ENCODE peak calls at places on chromosomes 16 and 17, in ten cellular contexts. One of them, this sample, is unnamed.

GRCh38 chr17:65495255-65496060 is 66.0 kb downstream of the AXIN2 start:
- DNase-seq in dermis microvascular lymphatic vessel endothelial cell: no peak
- DNase-seq in SHP77 treated with DMSO at 0.1 percent for 48 hours: no peak
- DNase-seq in NCI-H510A treated with DMSO at 0.1 percent for 48 hours: peak
- DNase-seq in NCI-H446: no peak
- DNase-seq in cerebellar nuclear complex: no peak
- DNase-seq in skeletal muscle cell: no peak
- DNase-seq in ovary: no peak
- DNase-seq in effector CD4-positive, alpha-beta T cell: no peak
- DNase-seq in stimulated activated CD4-positive, alpha-beta T cell treated with anti-CD3 and anti-CD28 coated beads, Interleukin-1b, Interleukin-23, amount 100 ng/mL, for 1 hour: no peak
- DNase-seq in this sample: no peak

GRCh38 chr17:50439008-50439407 is 13.0 kb downstream of the ACSF2 start:
- DNase-seq in NCI-H446: no peak
- DNase-seq in effector CD4-positive, alpha-beta T cell: no peak
- DNase-seq in skeletal muscle cell: no peak
- DNase-seq in stimulated activated CD4-positive, alpha-beta T cell treated with anti-CD3 and anti-CD28 coated beads, Interleukin-1b, Interleukin-23, amount 100 ng/mL, for 1 hour: no peak
- DNase-seq in NCI-H510A treated with DMSO at 0.1 percent for 48 hours: peak
- DNase-seq in ovary: no peak
- DNase-seq in SHP77 treated with DMSO at 0.1 percent for 48 hours: no peak
- DNase-seq in cerebellar nuclear complex: no peak
- DNase-seq in dermis microvascular lymphatic vessel endothelial cell: no peak
- DNase-seq in this sample: no peak

GRCh38 chr17:30345089-30345433 is 11.2 kb upstream of the TMIGD1 start:
- DNase-seq in cerebellar nuclear complex: no peak
- DNase-seq in NCI-H510A treated with DMSO at 0.1 percent for 48 hours: peak
- DNase-seq in dermis microvascular lymphatic vessel endothelial cell: no peak
- DNase-seq in NCI-H446: no peak
- DNase-seq in skeletal muscle cell: no peak
- DNase-seq in effector CD4-positive, alpha-beta T cell: no peak
- DNase-seq in stimulated activated CD4-positive, alpha-beta T cell treated with anti-CD3 and anti-CD28 coated beads, Interleukin-1b, Interleukin-23, amount 100 ng/mL, for 1 hour: no peak
- DNase-seq in SHP77 treated with DMSO at 0.1 percent for 48 hours: no peak
- DNase-seq in ovary: no peak
- DNase-seq in this sample: no peak

GRCh38 chr16:50742521-50743150 is 750 bp downstream of the CYLD start:
- DNase-seq in effector CD4-positive, alpha-beta T cell: peak
- DNase-seq in cerebellar nuclear complex: no peak
- DNase-seq in skeletal muscle cell: no peak
- DNase-seq in stimulated activated CD4-positive, alpha-beta T cell treated with anti-CD3 and anti-CD28 coated beads, Interleukin-1b, Interleukin-23, amount 100 ng/mL, for 1 hour: no peak
- DNase-seq in NCI-H446: no peak
- DNase-seq in dermis microvascular lymphatic vessel endothelial cell: peak
- DNase-seq in SHP77 treated with DMSO at 0.1 percent for 48 hours: no peak
- DNase-seq in ovary: peak
- DNase-seq in NCI-H510A treated with DMSO at 0.1 percent for 48 hours: no peak
- DNase-seq in this sample: peak

GRCh38 chr17:17420035-17420434 is 56.8 kb upstream of the MED9 start:
- DNase-seq in skeletal muscle cell: no peak
- DNase-seq in dermis microvascular lymphatic vessel endothelial cell: no peak
- DNase-seq in NCI-H510A treated with DMSO at 0.1 percent for 48 hours: no peak
- DNase-seq in ovary: no peak
- DNase-seq in NCI-H446: peak
- DNase-seq in SHP77 treated with DMSO at 0.1 percent for 48 hours: peak
- DNase-seq in effector CD4-positive, alpha-beta T cell: no peak
- DNase-seq in cerebellar nuclear complex: no peak
- DNase-seq in stimulated activated CD4-positive, alpha-beta T cell treated with anti-CD3 and anti-CD28 coated beads, Interleukin-1b, Interleukin-23, amount 100 ng/mL, for 1 hour: no peak
- DNase-seq in this sample: peak

GRCh38 chr17:39740357-39741111 is 2.8 kb downstream of the GRB7 start:
- DNase-seq in SHP77 treated with DMSO at 0.1 percent for 48 hours: no peak
- DNase-seq in NCI-H510A treated with DMSO at 0.1 percent for 48 hours: peak
- DNase-seq in stimulated activated CD4-positive, alpha-beta T cell treated with anti-CD3 and anti-CD28 coated beads, Interleukin-1b, Interleukin-23, amount 100 ng/mL, for 1 hour: no peak
- DNase-seq in NCI-H446: no peak
- DNase-seq in ovary: no peak
- DNase-seq in skeletal muscle cell: no peak
- DNase-seq in cerebellar nuclear complex: no peak
- DNase-seq in effector CD4-positive, alpha-beta T cell: no peak
- DNase-seq in dermis microvascular lymphatic vessel endothelial cell: peak
- DNase-seq in this sample: no peak

GRCh38 chr17:15513058-15513858 is 45.8 kb upstream of the CDRT4 start:
- DNase-seq in effector CD4-positive, alpha-beta T cell: no peak
- DNase-seq in NCI-H446: no peak
- DNase-seq in skeletal muscle cell: peak
- DNase-seq in stimulated activated CD4-positive, alpha-beta T cell treated with anti-CD3 and anti-CD28 coated beads, Interleukin-1b, Interleukin-23, amount 100 ng/mL, for 1 hour: no peak
- DNase-seq in NCI-H510A treated with DMSO at 0.1 percent for 48 hours: no peak
- DNase-seq in cerebellar nuclear complex: no peak
- DNase-seq in SHP77 treated with DMSO at 0.1 percent for 48 hours: no peak
- DNase-seq in ovary: no peak
- DNase-seq in dermis microvascular lymphatic vessel endothelial cell: no peak
- DNase-seq in this sample: no peak

GRCh38 chr17:6912110-6913051 is 80.9 kb upstream of the TEKT1 start:
- DNase-seq in skeletal muscle cell: no peak
- DNase-seq in dermis microvascular lymphatic vessel endothelial cell: no peak
- DNase-seq in SHP77 treated with DMSO at 0.1 percent for 48 hours: no peak
- DNase-seq in cerebellar nuclear complex: no peak
- DNase-seq in ovary: no peak
- DNase-seq in stimulated activated CD4-positive, alpha-beta T cell treated with anti-CD3 and anti-CD28 coated beads, Interleukin-1b, Interleukin-23, amount 100 ng/mL, for 1 hour: no peak
- DNase-seq in NCI-H510A treated with DMSO at 0.1 percent for 48 hours: no peak
- DNase-seq in NCI-H446: no peak
- DNase-seq in effector CD4-positive, alpha-beta T cell: no peak
- DNase-seq in this sample: no peak

GRCh38 chr17:75250009-75250471 is 11.4 kb downstream of the GGA3 start:
- DNase-seq in SHP77 treated with DMSO at 0.1 percent for 48 hours: no peak
- DNase-seq in NCI-H510A treated with DMSO at 0.1 percent for 48 hours: no peak
- DNase-seq in dermis microvascular lymphatic vessel endothelial cell: peak
- DNase-seq in effector CD4-positive, alpha-beta T cell: peak
- DNase-seq in ovary: no peak
- DNase-seq in skeletal muscle cell: no peak
- DNase-seq in stimulated activated CD4-positive, alpha-beta T cell treated with anti-CD3 and anti-CD28 coated beads, Interleukin-1b, Interleukin-23, amount 100 ng/mL, for 1 hour: peak
- DNase-seq in cerebellar nuclear complex: no peak
- DNase-seq in NCI-H446: no peak
- DNase-seq in this sample: no peak

GRCh38 chr16:46887524-46887854 is 3.3 kb downstream of the GPT2 start:
- DNase-seq in effector CD4-positive, alpha-beta T cell: no peak
- DNase-seq in dermis microvascular lymphatic vessel endothelial cell: no peak
- DNase-seq in NCI-H510A treated with DMSO at 0.1 percent for 48 hours: no peak
- DNase-seq in cerebellar nuclear complex: no peak
- DNase-seq in stimulated activated CD4-positive, alpha-beta T cell treated with anti-CD3 and anti-CD28 coated beads, Interleukin-1b, Interleukin-23, amount 100 ng/mL, for 1 hour: no peak
- DNase-seq in SHP77 treated with DMSO at 0.1 percent for 48 hours: no peak
- DNase-seq in skeletal muscle cell: no peak
- DNase-seq in ovary: no peak
- DNase-seq in NCI-H446: no peak
- DNase-seq in this sample: no peak

GRCh38 chr17:79090503-79091372 is 16.1 kb downstream of the ENGASE start:
- DNase-seq in NCI-H446: no peak
- DNase-seq in cerebellar nuclear complex: no peak
- DNase-seq in NCI-H510A treated with DMSO at 0.1 percent for 48 hours: no peak
- DNase-seq in skeletal muscle cell: no peak
- DNase-seq in SHP77 treated with DMSO at 0.1 percent for 48 hours: no peak
- DNase-seq in dermis microvascular lymphatic vessel endothelial cell: no peak
- DNase-seq in stimulated activated CD4-positive, alpha-beta T cell treated with anti-CD3 and anti-CD28 coated beads, Interleukin-1b, Interleukin-23, amount 100 ng/mL, for 1 hour: no peak
- DNase-seq in ovary: peak
- DNase-seq in effector CD4-positive, alpha-beta T cell: no peak
- DNase-seq in this sample: no peak

GRCh38 chr17:44911133-44912001 is 3.9 kb downstream of the GFAP start:
- DNase-seq in effector CD4-positive, alpha-beta T cell: peak
- DNase-seq in skeletal muscle cell: no peak
- DNase-seq in cerebellar nuclear complex: no peak
- DNase-seq in ovary: peak
- DNase-seq in SHP77 treated with DMSO at 0.1 percent for 48 hours: peak
- DNase-seq in NCI-H446: peak
- DNase-seq in dermis microvascular lymphatic vessel endothelial cell: peak
- DNase-seq in stimulated activated CD4-positive, alpha-beta T cell treated with anti-CD3 and anti-CD28 coated beads, Interleukin-1b, Interleukin-23, amount 100 ng/mL, for 1 hour: no peak
- DNase-seq in NCI-H510A treated with DMSO at 0.1 percent for 48 hours: peak
- DNase-seq in this sample: peak

GRCh38 chr16:52368899-52369298 is 178.0 kb downstream of the TOX3 start:
- DNase-seq in NCI-H510A treated with DMSO at 0.1 percent for 48 hours: no peak
- DNase-seq in skeletal muscle cell: no peak
- DNase-seq in effector CD4-positive, alpha-beta T cell: no peak
- DNase-seq in dermis microvascular lymphatic vessel endothelial cell: no peak
- DNase-seq in NCI-H446: no peak
- DNase-seq in stimulated activated CD4-positive, alpha-beta T cell treated with anti-CD3 and anti-CD28 coated beads, Interleukin-1b, Interleukin-23, amount 100 ng/mL, for 1 hour: no peak
- DNase-seq in ovary: no peak
- DNase-seq in SHP77 treated with DMSO at 0.1 percent for 48 hours: no peak
- DNase-seq in cerebellar nuclear complex: no peak
- DNase-seq in this sample: no peak

GRCh38 chr17:57766307-57766943 is 21.3 kb upstream of the CCDC182 start:
- DNase-seq in NCI-H510A treated with DMSO at 0.1 percent for 48 hours: no peak
- DNase-seq in cerebellar nuclear complex: no peak
- DNase-seq in stimulated activated CD4-positive, alpha-beta T cell treated with anti-CD3 and anti-CD28 coated beads, Interleukin-1b, Interleukin-23, amount 100 ng/mL, for 1 hour: no peak
- DNase-seq in effector CD4-positive, alpha-beta T cell: no peak
- DNase-seq in NCI-H446: no peak
- DNase-seq in SHP77 treated with DMSO at 0.1 percent for 48 hours: no peak
- DNase-seq in dermis microvascular lymphatic vessel endothelial cell: no peak
- DNase-seq in ovary: no peak
- DNase-seq in skeletal muscle cell: no peak
- DNase-seq in this sample: no peak